ENCODE peak calls at places on chromosomes 12 and 14, in five cellular contexts. N, T, L, O and G are unnamed samples.

GRCh38 chr14:64137657-64138290 is 156.4 kb downstream of the ESR2 start:
- DNase-seq in N (peak; percentile 19), T (no peak), L (no peak), O (no peak), G (no peak)

GRCh38 chr14:35470775-35471174 is 63.2 kb upstream of the INSM2 start:
- DNase-seq in N (peak; percentile 49), T (peak; percentile 34), L (no peak), O (no peak), G (no peak)

GRCh38 chr12:55925870-55926737 is 1.6 kb downstream of the PYM1 start:
- DNase-seq in N (no peak), T (no peak), L (no peak), O (no peak), G (no peak)

GRCh38 chr12:125794401-125794800 is 729.2 kb downstream of the AACS start:
- DNase-seq in N (no peak), T (no peak), L (no peak), O (no peak), G (no peak)

GRCh38 chr12:56157201-56158028 is 744 bp upstream of the MYL6 start:
- DNase-seq in N (peak; percentile 90), T (peak; percentile 92), L (peak; percentile 62), O (peak; percentile 82), G (peak; percentile 88)

GRCh38 chr14:74308695-74309094 is 6.0 kb upstream of the ABCD4 start:
- DNase-seq in N (no peak), T (no peak), L (no peak), O (no peak), G (no peak)

GRCh38 chr14:37864861-37865718 is 269.7 kb downstream of the TTC6 start:
- DNase-seq in N (no peak), T (peak; percentile 53), L (no peak), O (no peak), G (no peak)

GRCh38 chr14:35398095-35398584 is 6.4 kb downstream of the NFKBIA start:
- DNase-seq in N (no peak), T (peak; percentile 56), L (no peak), O (no peak), G (no peak)

GRCh38 chr12:110582286-110583136 is 607 bp downstream of the PPTC7 start:
- DNase-seq in N (peak; percentile 57), T (peak; percentile 80), L (peak; percentile 61), O (peak; percentile 78), G (peak; percentile 66)

GRCh38 chr12:81610955-81611889 is 147.9 kb downstream of the PPFIA2 start:
- DNase-seq in N (peak; percentile 33), T (peak; percentile 6), L (no peak), O (no peak), G (no peak)

GRCh38 chr14:99707921-99708320 is 23.8 kb downstream of the CYP46A1 start:
- DNase-seq in N (no peak), T (no peak), L (no peak), O (no peak), G (no peak)

GRCh38 chr12:64273527-64274403 is 51.7 kb upstream of the KICS2 start:
- DNase-seq in N (peak; percentile 64), T (peak; percentile 47), L (no peak), O (no peak), G (no peak)

GRCh38 chr14:53938126-53938671 is 18.4 kb downstream of the BMP4 start:
- DNase-seq in N (no peak), T (peak; percentile 42), L (no peak), O (no peak), G (no peak)

GRCh38 chr12:49487605-49488004 is 51.2 kb upstream of the KCNH3 start:
- DNase-seq in N (no peak), T (no peak), L (no peak), O (no peak), G (no peak)

GRCh38 chr14:65360144-65360784 is 52.3 kb upstream of the FUT8 start:
- DNase-seq in N (no peak), T (no peak), L (no peak), O (no peak), G (no peak)

GRCh38 chr12:82474798-82475184 is 116.5 kb downstream of the METTL25 start:
- DNase-seq in N (no peak), T (peak; percentile 36), L (no peak), O (no peak), G (no peak)

GRCh38 chr12:80186727-80187217 is 87.4 kb downstream of the OTOGL start:
- DNase-seq in N (peak; percentile 69), T (peak; percentile 98), L (no peak), O (no peak), G (peak; percentile 73)

GRCh38 chr14:43898709-43899108 is 608.4 kb downstream of the FSCB start:
- DNase-seq in N (no peak), T (no peak), L (no peak), O (no peak), G (no peak)

GRCh38 chr14:70780396-70781075 is 28.8 kb downstream of the MAP3K9 start:
- DNase-seq in N (no peak), T (no peak), L (peak; percentile 25), O (no peak), G (no peak)

GRCh38 chr12:69161835-69162234 is 77.5 kb upstream of the CPSF6 start:
- DNase-seq in N (peak; percentile 16), T (peak; percentile 38), L (no peak), O (no peak), G (no peak)

GRCh38 chr12:52879394-52880351 is 25.2 kb downstream of the KRT8 start:
- DNase-seq in N (peak; percentile 96), T (peak; percentile 96), L (peak; percentile 76), O (peak; percentile 89), G (peak; percentile 79)

GRCh38 chr12:132146772-132147422 is 2.6 kb downstream of the NOC4L start:
- DNase-seq in N (no peak), T (no peak), L (no peak), O (no peak), G (no peak)

GRCh38 chr14:95915326-95915725 is 38.7 kb downstream of the TUNAR start:
- DNase-seq in N (peak; percentile 37), T (no peak), L (no peak), O (no peak), G (no peak)

GRCh38 chr14:49861581-49861922 is 9.0 kb upstream of the NEMF start:
- DNase-seq in N (peak; percentile 79), T (peak; percentile 85), L (peak; percentile 48), O (peak; percentile 71), G (peak; percentile 67)

GRCh38 chr14:85867450-85867849 is 337.5 kb downstream of the FLRT2 start:
- DNase-seq in N (no peak), T (no peak), L (no peak), O (no peak), G (no peak)

GRCh38 chr12:106903241-106903950 is 52.3 kb upstream of the TMEM263 start:
- DNase-seq in N (peak; percentile 93), T (peak; percentile 76), L (peak; percentile 72), O (peak; percentile 92), G (peak; percentile 72)

GRCh38 chr14:42002139-42002538 is 395.5 kb downstream of the LRFN5 start:
- DNase-seq in N (no peak), T (peak; percentile 1), L (no peak), O (no peak), G (no peak)

GRCh38 chr12:95972832-95973465 is 23.2 kb downstream of the HAL start:
- DNase-seq in N (no peak), T (no peak), L (no peak), O (no peak), G (no peak)

GRCh38 chr12:5492562-5492961 is 60.7 kb downstream of the NTF3 start:
- DNase-seq in N (no peak), T (no peak), L (no peak), O (no peak), G (no peak)

GRCh38 chr12:7806863-7807487 is 17.8 kb downstream of the NANOG start:
- DNase-seq in N (peak; percentile 79), T (peak; percentile 86), L (peak; percentile 25), O (peak; percentile 63), G (peak; percentile 33)

GRCh38 chr12:30926243-30927209 is at the start of gene TSPAN11:
- DNase-seq in N (peak; percentile 97), T (peak; percentile 86), L (peak; percentile 31), O (no peak), G (peak; percentile 72)

GRCh38 chr14:72745546-72745945 is 148.4 kb downstream of the DPF3 start:
- DNase-seq in N (no peak), T (peak; percentile 76), L (no peak), O (no peak), G (peak; percentile 51)

GRCh38 chr12:54475542-54475941 is 2.1 kb upstream of the GTSF1 start:
- DNase-seq in N (no peak), T (peak; percentile 72), L (no peak), O (no peak), G (no peak)

GRCh38 chr12:8844665-8845064 is 22.2 kb downstream of the A2ML1 start:
- DNase-seq in N (no peak), T (peak; percentile 9), L (peak; percentile 64), O (no peak), G (no peak)

GRCh38 chr12:131051155-131051473 is 97.4 kb downstream of the ADGRD1 start:
- DNase-seq in N (no peak), T (no peak), L (no peak), O (no peak), G (no peak)

GRCh38 chr12:26621932-26622331 is 211.1 kb downstream of the ITPR2 start:
- DNase-seq in N (no peak), T (no peak), L (no peak), O (no peak), G (no peak)

GRCh38 chr12:107736914-107737313 is 24.0 kb downstream of the PRDM4 start:
- DNase-seq in N (no peak), T (no peak), L (no peak), O (no peak), G (no peak)

GRCh38 chr12:24109381-24110039 is 160.0 kb upstream of the SOX5 start:
- DNase-seq in N (peak; percentile 47), T (peak; percentile 25), L (no peak), O (no peak), G (peak; percentile 9)
- H3K4me1 ChIP-seq in N (peaks cover 39% of the 10 kb centered on the region), T (peaks cover 15% of the 10 kb centered on the region), L (no peaks in the 10 kb centered on the region), O (no peaks in the 10 kb centered on the region), G (peaks cover 4% of the 10 kb centered on the region)

GRCh38 chr14:106203438-106203837 is 677.1 kb downstream of the TMEM121 start:
- DNase-seq in N (no peak), T (no peak), L (no peak), O (no peak), G (no peak)
- H3K4me1 ChIP-seq in N (no peaks in the 10 kb centered on the region), T (no peaks in the 10 kb centered on the region), L (no peaks in the 10 kb centered on the region), O (no peaks in the 10 kb centered on the region), G (no peaks in the 10 kb centered on the region)

DNA sequence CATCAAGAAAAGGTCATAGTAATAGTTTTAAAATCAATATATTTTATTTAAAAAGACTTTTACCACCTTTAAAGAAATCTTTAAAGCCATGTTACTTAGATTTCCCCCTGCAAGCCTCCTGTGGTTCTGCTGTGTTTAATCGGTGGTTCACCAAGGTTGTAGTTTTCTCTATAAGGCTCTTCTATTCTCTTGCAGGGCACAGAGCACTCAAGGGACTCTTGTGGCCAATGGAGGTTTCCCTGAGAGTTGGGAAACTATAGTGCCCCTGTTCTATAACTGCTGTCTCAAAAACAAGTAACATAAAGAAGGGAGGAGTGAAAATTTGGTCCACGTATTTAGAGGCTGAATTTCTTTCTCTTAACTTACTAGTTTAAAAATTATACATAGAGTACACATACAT is 25.0 kb downstream of the DACT1 start:
- DNase-seq in N (no peak), T (no peak), L (no peak), O (no peak), G (no peak)
- H3K4me1 ChIP-seq in N (no peaks in the 10 kb centered on the region), T (peaks cover 23% of the 10 kb centered on the region), L (no peaks in the 10 kb centered on the region), O (no peaks in the 10 kb centered on the region), G (peaks cover 5% of the 10 kb centered on the region)

DNA sequence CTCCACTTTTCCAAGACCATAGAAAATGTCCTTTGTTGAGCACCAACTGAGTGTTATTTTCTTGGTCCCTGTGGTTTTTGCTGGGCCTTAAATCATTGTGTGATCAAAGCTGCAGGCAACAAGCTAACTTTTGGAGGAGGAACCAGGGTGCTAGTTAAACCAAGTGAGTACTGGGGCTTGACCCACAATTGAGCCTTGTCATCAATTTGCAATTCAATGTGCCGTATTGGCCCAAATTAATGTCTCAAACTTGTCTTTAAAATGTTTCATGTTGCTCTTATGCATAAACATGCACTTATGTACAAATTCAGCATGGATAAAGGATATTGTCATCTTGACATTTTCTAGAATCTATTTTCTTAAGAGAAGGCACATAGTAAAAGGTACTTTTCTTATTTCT is 62.3 kb downstream of the DAD1 start:
- DNase-seq in N (no peak), T (no peak), L (no peak), O (no peak), G (no peak)
- H3K4me1 ChIP-seq in N (no peaks in the 10 kb centered on the region), T (peaks cover 13% of the 10 kb centered on the region), L (no peaks in the 10 kb centered on the region), O (peaks cover 6% of the 10 kb centered on the region), G (peaks cover 23% of the 10 kb centered on the region)